ENCODE peak calls at places on chromosome 17, in four cellular contexts. N is HS-27A; H is GM23248; E is activated effector memory CD4-positive, alpha-beta T cell treated with anti-CD3 and anti-CD28 coated beads, Interleukin-2, amount 50 U/mL, for 16 hours. V is an unnamed sample.

GRCh38 chr17:76585048-76585648 is 512 bp downstream of the ST6GALNAC2 start:
- DNase-seq in N (no peak), H (peak), E (peak), V (peak)

GRCh38 chr17:1179635-1180433 is at the start of gene ABR:
- DNase-seq in N (no peak), H (peak), E (peak), V (peak)

GRCh38 chr17:59365383-59365981 is 34.0 kb downstream of the YPEL2 start:
- DNase-seq in N (no peak), H (no peak), E (no peak), V (peak)

GRCh38 chr17:72693147-72693878 is 399.2 kb downstream of the SLC39A11 start:
- DNase-seq in N (no peak), H (peak), E (no peak), V (peak)

GRCh38 chr17:1965556-1966273 is 59.4 kb downstream of the RTN4RL1 start:
- DNase-seq in N (no peak), H (no peak), E (no peak), V (no peak)

GRCh38 chr17:77214743-77215142 is 74.0 kb downstream of the SEC14L1 start:
- DNase-seq in N (no peak), H (peak), E (no peak), V (peak)

GRCh38 chr17:67440311-67441051 is 63.4 kb downstream of the PITPNC1 start:
- DNase-seq in N (no peak), H (peak), E (no peak), V (no peak)

GRCh38 chr17:15456972-15457722 is 10.3 kb downstream of the CDRT4 start:
- DNase-seq in N (peak), H (peak), E (no peak), V (no peak)

GRCh38 chr17:56937688-56938087 is 23.2 kb downstream of the COIL start:
- DNase-seq in N (no peak), H (peak), E (no peak), V (no peak)

GRCh38 chr17:19331134-19331533 is 31.4 kb downstream of the B9D1 start:
- DNase-seq in N (peak), H (peak), E (no peak), V (peak)

GRCh38 chr17:14311186-14311705 is 10.4 kb downstream of the HS3ST3B1 start:
- DNase-seq in N (no peak), H (no peak), E (no peak), V (no peak)

GRCh38 chr17:64262422-64263260 is at the start of gene TEX2:
- DNase-seq in N (no peak), H (peak), E (peak), V (peak)

GRCh38 chr17:15220785-15221184 is 44.3 kb downstream of the PMP22 start:
- DNase-seq in N (no peak), H (peak), E (no peak), V (no peak)

GRCh38 chr17:77200711-77201110 is 59.9 kb downstream of the SEC14L1 start:
- DNase-seq in N (no peak), H (peak), E (peak), V (no peak)

GRCh38 chr17:17236295-17237025 is 508 bp downstream of the FLCN start:
- DNase-seq in N (no peak), H (peak), E (no peak), V (peak)

GRCh38 chr17:46911311-46911710 is 11.6 kb upstream of the GOSR2 start:
- DNase-seq in N (no peak), H (no peak), E (no peak), V (no peak)

GRCh38 chr17:74956093-74956492 is 16.5 kb downstream of the HID1 start:
- DNase-seq in N (no peak), H (no peak), E (no peak), V (no peak)

GRCh38 chr17:31404028-31404949 is 12.8 kb downstream of the RAB11FIP4 start:
- DNase-seq in N (no peak), H (no peak), E (no peak), V (peak)

GRCh38 chr17:38861399-38861843 is 7.9 kb upstream of the RPL23 start:
- DNase-seq in N (no peak), H (no peak), E (no peak), V (no peak)

GRCh38 chr17:30093463-30094147 is 23.0 kb upstream of the NSRP1 start:
- DNase-seq in N (no peak), H (peak), E (peak), V (no peak)

GRCh38 chr17:8019665-8020064 is 17.2 kb downstream of the GUCY2D start:
- DNase-seq in N (no peak), H (peak), E (no peak), V (no peak)

GRCh38 chr17:45270828-45271418 is 9.0 kb upstream of the SPATA32 start:
- DNase-seq in N (no peak), H (peak), E (peak), V (no peak)

GRCh38 chr17:30782206-30782605 is 42.3 kb downstream of the CRLF3 start:
- DNase-seq in N (no peak), H (peak), E (no peak), V (no peak)

GRCh38 chr17:5706835-5707234 is 122.5 kb upstream of the NLRP1 start:
- DNase-seq in N (no peak), H (peak), E (peak), V (no peak)

GRCh38 chr17:42879596-42879985 is 21.0 kb upstream of the G6PC1 start:
- DNase-seq in N (no peak), H (peak), E (no peak), V (peak)

GRCh38 chr17:45131616-45132301 is 556 bp downstream of the PLCD3 start:
- DNase-seq in N (no peak), H (peak), E (peak), V (peak)

V was measured in posterior vena cava.